ENCODE peak calls at places on chromosome 2, in ten cellular contexts. N, P, V, Z, M, K, L, Q, R and A are unnamed samples.

GRCh38 chr2:66344087-66344663 is 90.8 kb upstream of the MEIS1 start:
- DNase-seq in P (peak; percentile 9), L (no peak), R (no peak), K (no peak), N (no peak), M (peak; percentile 12), Q (no peak), Z (no peak), V (no peak), A (no peak)

GRCh38 chr2:84388133-84388532 is 70.9 kb downstream of the SUCLG1 start:
- DNase-seq in P (no peak), Q (no peak), V (no peak), Z (no peak), M (no peak), L (no peak), N (no peak), R (no peak), K (no peak), A (no peak)

GRCh38 chr2:68774569-68775271 is 40.1 kb downstream of the ARHGAP25 start:
- DNase-seq in R (peak; percentile 30), V (no peak), Z (no peak), N (no peak), L (peak; percentile 13), M (no peak), Q (no peak), P (no peak), K (peak; percentile 49), A (peak; percentile 56)

GRCh38 chr2:10704034-10704594 is 14.3 kb upstream of the NOL10 start:
- DNase-seq in Z (no peak), P (no peak), M (no peak), R (no peak), L (no peak), K (no peak), V (no peak), N (no peak), Q (no peak), A (no peak)

GRCh38 chr2:94947097-94948016 is 76.1 kb downstream of the TEKT4 start:
- DNase-seq in M (no peak), V (no peak), P (no peak), Q (no peak), Z (no peak), N (no peak), K (no peak), L (no peak), R (no peak), A (no peak)

GRCh38 chr2:41042343-41042742 is 590.5 kb upstream of the SLC8A1 start:
- DNase-seq in Z (no peak), V (no peak), K (no peak), N (no peak), R (no peak), P (peak; percentile 50), M (no peak), L (no peak), Q (no peak), A (no peak)

GRCh38 chr2:186841940-186842339 is 7.0 kb downstream of the ZSWIM2 start:
- DNase-seq in Q (no peak), R (no peak), P (no peak), M (no peak), N (no peak), V (peak; percentile 40), L (no peak), K (no peak), Z (no peak), A (no peak)

GRCh38 chr2:187985923-187986322 is 305.8 kb upstream of the GULP1 start:
- DNase-seq in Q (no peak), V (no peak), K (no peak), L (no peak), N (no peak), M (no peak), Z (no peak), P (no peak), R (no peak), A (no peak)

GRCh38 chr2:9347411-9347853 is 75.9 kb downstream of the ITGB1BP1 start:
- DNase-seq in Q (no peak), L (no peak), V (peak; percentile 40), N (no peak), Z (no peak), R (no peak), K (no peak), M (no peak), P (no peak), A (no peak)

GRCh38 chr2:68936462-68936861 is 16.2 kb downstream of the GKN2 start:
- DNase-seq in L (no peak), K (no peak), P (peak; percentile 92), V (no peak), M (no peak), R (no peak), Z (no peak), N (no peak), Q (no peak), A (no peak)

GRCh38 chr2:21256006-21256405 is 132.2 kb downstream of the TDRD15 start:
- DNase-seq in P (peak; percentile 1), L (peak; percentile 95), Q (peak; percentile 82), V (no peak), K (no peak), Z (no peak), N (peak; percentile 9), M (peak; percentile 42), R (no peak), A (no peak)

GRCh38 chr2:224927671-224928173 is 114.5 kb downstream of the DOCK10 start:
- DNase-seq in V (no peak), M (no peak), N (no peak), L (no peak), R (peak; percentile 80), Z (no peak), Q (no peak), P (peak; percentile 59), K (peak; percentile 52), A (no peak)

GRCh38 chr2:203706403-203706802 is at the start of gene CD28:
- DNase-seq in M (no peak), P (no peak), Q (no peak), V (no peak), K (peak; percentile 74), Z (no peak), R (peak; percentile 91), N (no peak), L (no peak), A (peak; percentile 48)

GRCh38 chr2:213238753-213239591 is 45.3 kb upstream of the SPAG16 start:
- DNase-seq in R (no peak), L (no peak), V (peak; percentile 91), M (peak; percentile 64), N (no peak), K (no peak), Q (no peak), P (peak; percentile 75), Z (no peak), A (no peak)

GRCh38 chr2:147806846-147807245 is 38.0 kb upstream of the ACVR2A start:
- DNase-seq in K (no peak), P (peak; percentile 52), M (no peak), Z (no peak), L (no peak), V (no peak), N (no peak), R (no peak), Q (no peak), A (no peak)

GRCh38 chr2:230714122-230714453 is 1.4 kb downstream of the CAB39 start:
- DNase-seq in N (no peak), K (peak; percentile 44), Q (no peak), Z (no peak), R (peak; percentile 60), M (peak; percentile 41), V (peak; percentile 36), L (peak; percentile 8), P (peak; percentile 82), A (no peak)

GRCh38 chr2:28556303-28556702 is 60.4 kb downstream of the PLB1 start:
- DNase-seq in R (no peak), L (no peak), P (no peak), Q (no peak), K (no peak), V (no peak), N (no peak), M (no peak), Z (no peak), A (no peak)

GRCh38 chr2:56380861-56381260 is 197.1 kb downstream of the CCDC85A start:
- DNase-seq in N (no peak), V (no peak), Q (no peak), P (no peak), M (no peak), R (no peak), L (no peak), Z (no peak), K (no peak), A (no peak)

GRCh38 chr2:238969857-238970256 is 122.0 kb downstream of the TWIST2 start:
- DNase-seq in M (no peak), R (no peak), V (no peak), Z (no peak), P (no peak), L (no peak), K (no peak), N (no peak), Q (no peak), A (no peak)

GRCh38 chr2:7899241-7899640 is 782.6 kb upstream of the ID2 start:
- DNase-seq in Z (peak; percentile 85), V (no peak), R (no peak), N (no peak), K (no peak), Q (peak; percentile 78), P (no peak), L (no peak), M (no peak), A (no peak)

GRCh38 chr2:233453916-233454315 is 99.6 kb downstream of the DGKD start:
- DNase-seq in Q (no peak), P (no peak), L (no peak), Z (no peak), K (no peak), R (no peak), M (no peak), V (no peak), N (no peak), A (no peak)

GRCh38 chr2:239966029-239966847 is 58.9 kb downstream of the NDUFA10 start:
- DNase-seq in L (no peak), V (no peak), K (no peak), Z (no peak), P (peak; percentile 95), N (no peak), R (no peak), M (no peak), Q (no peak), A (no peak)

GRCh38 chr2:155162494-155162893 is 464.0 kb downstream of the KCNJ3 start:
- DNase-seq in R (no peak), N (no peak), Q (no peak), K (no peak), P (no peak), Z (no peak), M (no peak), L (no peak), V (no peak), A (no peak)

GRCh38 chr2:239548965-239549595 is 148.3 kb upstream of the HDAC4 start:
- DNase-seq in M (no peak), Z (no peak), V (no peak), R (no peak), N (no peak), L (no peak), K (no peak), P (no peak), Q (no peak), A (no peak)

GRCh38 chr2:45681675-45682074 is 30.2 kb downstream of the PRKCE start:
- DNase-seq in V (peak; percentile 37), P (peak; percentile 86), Z (no peak), L (no peak), Q (no peak), K (no peak), N (no peak), M (peak; percentile 87), R (no peak), A (peak; percentile 30)